ENCODE peak calls at places on chromosomes 6 and 20, in ten cellular contexts. G, I, A, J, K, U, T, S, M and Z are unnamed samples.

GRCh38 chr6:119541132-119541905 is 191.8 kb upstream of the MAN1A1 start:
- DNase-seq in K (no peak), T (no peak), G (no peak), I (no peak), M (no peak), J (no peak), S (peak), U (no peak), A (no peak), Z (no peak)

GRCh38 chr20:7003598-7003997 is 236.1 kb downstream of the BMP2 start:
- DNase-seq in A (no peak), T (no peak), K (no peak), G (no peak), M (no peak), U (no peak), J (no peak), I (no peak), S (no peak), Z (no peak)

GRCh38 chr6:131868836-131869235 is 61.0 kb downstream of the ENPP1 start:
- DNase-seq in K (no peak), M (no peak), J (no peak), I (no peak), S (no peak), T (no peak), A (no peak), G (no peak), U (no peak), Z (no peak)

GRCh38 chr6:26421259-26422144 is 18.8 kb upstream of the BTN3A3 start:
- DNase-seq in G (no peak), M (peak), K (peak), T (no peak), J (peak), S (peak), A (peak), U (peak), I (no peak), Z (peak)

GRCh38 chr6:125793280-125793679 is 2.5 kb downstream of the NCOA7 start:
- DNase-seq in S (peak), I (no peak), J (no peak), T (no peak), G (no peak), A (no peak), U (no peak), K (no peak), M (no peak), Z (no peak)

GRCh38 chr20:57514273-57514751 is 10.6 kb downstream of the CTCFL start:
- DNase-seq in G (no peak), S (peak), A (peak), U (peak), T (peak), K (peak), J (peak), I (no peak), M (peak), Z (peak)

GRCh38 chr6:152236370-152237097 is 400.6 kb downstream of the SYNE1 start:
- DNase-seq in M (no peak), U (no peak), A (no peak), T (no peak), I (no peak), G (no peak), S (no peak), J (no peak), K (no peak), Z (no peak)

GRCh38 chr6:79777713-79778579 is 146.8 kb downstream of the SH3BGRL2 start:
- DNase-seq in I (peak), S (peak), K (peak), A (peak), M (peak), J (peak), U (peak), G (peak), T (no peak), Z (peak)

GRCh38 chr6:33577106-33577535 is 3.0 kb downstream of the BAK1 start:
- DNase-seq in U (no peak), J (no peak), K (peak), M (no peak), S (peak), A (no peak), T (no peak), I (no peak), G (no peak), Z (peak)

GRCh38 chr20:1764136-1765033 is 106.8 kb upstream of the SIRPG start:
- DNase-seq in S (peak), U (peak), J (peak), A (peak), K (peak), T (peak), I (peak), G (peak), M (peak), Z (peak)

GRCh38 chr6:136338486-136338885 is 48.8 kb upstream of the BCLAF1 start:
- DNase-seq in K (no peak), S (no peak), A (no peak), I (no peak), J (no peak), U (no peak), M (no peak), G (no peak), T (no peak), Z (no peak)

GRCh38 chr6:141464490-141464889 is 668.2 kb upstream of the GJE1 start:
- DNase-seq in G (no peak), J (peak), K (no peak), T (peak), U (no peak), S (peak), A (peak), M (peak), I (no peak), Z (no peak)

GRCh38 chr6:169251822-169252804 is 1.5 kb downstream of the THBS2 start:
- DNase-seq in I (no peak), S (no peak), K (no peak), U (no peak), T (no peak), G (no peak), A (peak), J (no peak), M (no peak), Z (peak)

GRCh38 chr6:38187285-38187684 is 367.8 kb downstream of the ZFAND3 start:
- DNase-seq in G (no peak), U (no peak), M (no peak), A (no peak), K (no peak), T (no peak), I (no peak), J (no peak), S (no peak), Z (no peak)

GRCh38 chr6:149499066-149499465 is 14.3 kb upstream of the ZC3H12D start:
- DNase-seq in U (no peak), A (no peak), K (no peak), J (peak), S (peak), M (no peak), G (no peak), I (no peak), T (no peak), Z (no peak)

GRCh38 chr20:10982692-10983091 is 308.9 kb upstream of the JAG1 start:
- DNase-seq in S (peak), T (no peak), I (no peak), K (no peak), A (no peak), J (no peak), U (no peak), M (no peak), G (no peak), Z (no peak)

GRCh38 chr6:134826889-134827737 is 122.8 kb downstream of the ALDH8A1 start:
- DNase-seq in T (no peak), I (no peak), J (no peak), S (peak), G (no peak), K (no peak), A (no peak), U (no peak), M (no peak), Z (no peak)

GRCh38 chr6:51936941-51937340 is 150.5 kb downstream of the PKHD1 start:
- DNase-seq in K (no peak), T (no peak), U (no peak), G (no peak), J (no peak), I (no peak), M (no peak), S (no peak), A (no peak), Z (no peak)

GRCh38 chr6:74366634-74367033 is 670.6 kb downstream of the CD109 start:
- DNase-seq in A (no peak), S (peak), T (no peak), J (no peak), K (no peak), I (no peak), M (no peak), U (no peak), G (no peak), Z (no peak)

GRCh38 chr6:127051571-127052260 is 66.8 kb upstream of the RSPO3 start:
- DNase-seq in T (no peak), A (no peak), M (no peak), K (no peak), I (no peak), U (no peak), S (peak), J (no peak), G (no peak), Z (no peak)

GRCh38 chr6:3325210-3325609 is 66.5 kb downstream of the PSMG4 start:
- DNase-seq in U (no peak), T (no peak), G (no peak), M (no peak), I (no peak), J (no peak), A (no peak), K (no peak), S (peak), Z (no peak)